ENCODE peak calls at places on chromosomes 3 and 15, in eight cellular contexts. Z, W, X, B, K, N, J and Q are unnamed samples.

GRCh38 chr3:122694966-122695365 is 14.3 kb downstream of the PARP14 start:
- DNase-seq in K (no peak), N (no peak), X (no peak), W (no peak), Z (no peak), B (no peak), J (no peak), Q (no peak)

GRCh38 chr15:67183443-67184169 is 70.9 kb downstream of the AAGAB start:
- DNase-seq in N (peak; percentile 45), K (peak; percentile 78), X (no peak), Z (no peak), J (no peak), B (peak; percentile 61), W (no peak), Q (peak; percentile 8)

GRCh38 chr3:115788921-115789470 is 165.7 kb downstream of the GAP43 start:
- DNase-seq in J (no peak), W (no peak), N (peak; percentile 71), K (peak; percentile 86), B (no peak), X (no peak), Z (no peak), Q (no peak)

GRCh38 chr3:111739241-111739952 is 119.7 kb upstream of the PHLDB2 start:
- DNase-seq in B (no peak), X (no peak), Z (no peak), N (peak; percentile 46), J (no peak), W (no peak), K (peak; percentile 81), Q (peak; percentile 38)

GRCh38 chr3:47366833-47367232 is 14.0 kb upstream of the PTPN23 start:
- DNase-seq in J (no peak), Z (no peak), W (no peak), B (no peak), K (no peak), X (no peak), N (no peak), Q (no peak)

GRCh38 chr3:193563999-193564398 is 9.3 kb upstream of the ATP13A4 start:
- DNase-seq in Z (peak; percentile 21), J (no peak), X (no peak), N (no peak), W (no peak), B (no peak), K (no peak), Q (peak; percentile 37)

GRCh38 chr15:99085413-99086326 is 19.2 kb upstream of the SYNM start:
- DNase-seq in K (peak; percentile 54), W (no peak), Z (no peak), N (peak; percentile 31), X (no peak), B (no peak), J (no peak), Q (peak; percentile 26)

GRCh38 chr15:74545776-74546656 is 5.0 kb downstream of the ARID3B start:
- DNase-seq in Z (no peak), B (peak; percentile 98), N (peak; percentile 100), X (peak; percentile 78), K (peak; percentile 100), J (peak; percentile 87), W (peak; percentile 66), Q (peak; percentile 99)

GRCh38 chr3:52091566-52092290 is 35.4 kb upstream of the DUSP7 start:
- DNase-seq in W (no peak), B (no peak), N (no peak), X (no peak), Z (no peak), K (no peak), J (no peak), Q (no peak)

GRCh38 chr3:151871639-151872468 is 1.6 kb upstream of the SUCNR1 start:
- DNase-seq in W (no peak), K (no peak), X (no peak), Z (no peak), B (no peak), J (no peak), N (peak; percentile 62), Q (peak; percentile 20)

GRCh38 chr15:68791431-68792283 is 29.0 kb downstream of the ANP32A start:
- DNase-seq in W (no peak), K (no peak), B (no peak), N (no peak), X (peak; percentile 67), Z (no peak), J (peak; percentile 7), Q (no peak)

GRCh38 chr3:96970211-96970610 is 155.8 kb downstream of the EPHA6 start:
- DNase-seq in B (no peak), X (no peak), J (no peak), N (no peak), W (no peak), Z (no peak), K (no peak), Q (no peak)